ENCODE peak calls at places on chromosomes 1 and 21, in ten cellular contexts. One of them, this sample, is unnamed.

GRCh38 chr1:60299581-60299980 is 226.0 kb upstream of the C1orf87 start:
- DNase-seq in SK-N-SH: no peak
- DNase-seq in suprapubic skin: no peak
- DNase-seq in neural progenitor cell: no peak
- DNase-seq in effector memory CD4-positive, alpha-beta T cell: no peak
- DNase-seq in heart left ventricle: no peak
- DNase-seq in adrenal gland: no peak
- DNase-seq in sigmoid colon: no peak
- DNase-seq in lung: no peak
- DNase-seq in stomach: no peak
- DNase-seq in this sample: no peak

GRCh38 chr1:7476402-7476801 is 294.7 kb upstream of the VAMP3 start:
- DNase-seq in lung: no peak
- DNase-seq in suprapubic skin: no peak
- DNase-seq in stomach: no peak
- DNase-seq in sigmoid colon: no peak
- DNase-seq in adrenal gland: no peak
- DNase-seq in neural progenitor cell: no peak
- DNase-seq in effector memory CD4-positive, alpha-beta T cell: no peak
- DNase-seq in SK-N-SH: no peak
- DNase-seq in heart left ventricle: no peak
- DNase-seq in this sample: no peak

GRCh38 chr1:159790237-159790917 is 9.6 kb downstream of the DUSP23 start:
- DNase-seq in adrenal gland: peak; percentile 26
- DNase-seq in SK-N-SH: peak; percentile 52
- DNase-seq in lung: no peak
- DNase-seq in stomach: no peak
- DNase-seq in sigmoid colon: no peak
- DNase-seq in effector memory CD4-positive, alpha-beta T cell: no peak
- DNase-seq in heart left ventricle: no peak
- DNase-seq in neural progenitor cell: peak; percentile 63
- DNase-seq in suprapubic skin: no peak
- DNase-seq in this sample: no peak

GRCh38 chr1:228364068-228364705 is 42.4 kb downstream of the TRIM11 start:
- DNase-seq in stomach: no peak
- DNase-seq in suprapubic skin: no peak
- DNase-seq in adrenal gland: no peak
- DNase-seq in sigmoid colon: peak; percentile 56
- DNase-seq in heart left ventricle: peak; percentile 56
- DNase-seq in neural progenitor cell: no peak
- DNase-seq in lung: no peak
- DNase-seq in SK-N-SH: no peak
- DNase-seq in effector memory CD4-positive, alpha-beta T cell: no peak
- DNase-seq in this sample: no peak

GRCh38 chr1:231393668-231394067 is 28.4 kb downstream of the EGLN1 start:
- DNase-seq in lung: no peak
- DNase-seq in neural progenitor cell: no peak
- DNase-seq in suprapubic skin: no peak
- DNase-seq in adrenal gland: no peak
- DNase-seq in heart left ventricle: no peak
- DNase-seq in stomach: no peak
- DNase-seq in sigmoid colon: no peak
- DNase-seq in SK-N-SH: peak; percentile 24
- DNase-seq in effector memory CD4-positive, alpha-beta T cell: no peak
- DNase-seq in this sample: no peak

GRCh38 chr1:233269656-233270055 is 25.9 kb downstream of the PCNX2 start:
- DNase-seq in effector memory CD4-positive, alpha-beta T cell: no peak
- DNase-seq in heart left ventricle: no peak
- DNase-seq in sigmoid colon: no peak
- DNase-seq in suprapubic skin: no peak
- DNase-seq in adrenal gland: no peak
- DNase-seq in neural progenitor cell: no peak
- DNase-seq in lung: no peak
- DNase-seq in SK-N-SH: no peak
- DNase-seq in stomach: no peak
- DNase-seq in this sample: no peak

GRCh38 chr1:79859212-79859948 is 852.9 kb upstream of the ADGRL4 start:
- DNase-seq in neural progenitor cell: no peak
- DNase-seq in adrenal gland: no peak
- DNase-seq in effector memory CD4-positive, alpha-beta T cell: no peak
- DNase-seq in stomach: no peak
- DNase-seq in sigmoid colon: no peak
- DNase-seq in lung: no peak
- DNase-seq in heart left ventricle: no peak
- DNase-seq in SK-N-SH: no peak
- DNase-seq in suprapubic skin: no peak
- DNase-seq in this sample: no peak

GRCh38 chr21:46322351-46323226 is 1.1 kb downstream of the C21orf58 start:
- DNase-seq in suprapubic skin: no peak
- DNase-seq in sigmoid colon: no peak
- DNase-seq in effector memory CD4-positive, alpha-beta T cell: no peak
- DNase-seq in neural progenitor cell: peak; percentile 47
- DNase-seq in stomach: no peak
- DNase-seq in SK-N-SH: no peak
- DNase-seq in adrenal gland: peak; percentile 13
- DNase-seq in lung: peak; percentile 31
- DNase-seq in heart left ventricle: no peak
- DNase-seq in this sample: no peak

GRCh38 chr1:94873520-94874351 is 53.2 kb downstream of the CNN3 start:
- DNase-seq in effector memory CD4-positive, alpha-beta T cell: no peak
- DNase-seq in lung: no peak
- DNase-seq in heart left ventricle: no peak
- DNase-seq in adrenal gland: peak; percentile 51
- DNase-seq in sigmoid colon: no peak
- DNase-seq in suprapubic skin: no peak
- DNase-seq in stomach: no peak
- DNase-seq in neural progenitor cell: no peak
- DNase-seq in SK-N-SH: no peak
- DNase-seq in this sample: no peak

GRCh38 chr1:184509105-184509504 is 122.3 kb downstream of the C1orf21 start:
- DNase-seq in SK-N-SH: no peak
- DNase-seq in stomach: no peak
- DNase-seq in sigmoid colon: no peak
- DNase-seq in effector memory CD4-positive, alpha-beta T cell: no peak
- DNase-seq in neural progenitor cell: no peak
- DNase-seq in heart left ventricle: no peak
- DNase-seq in suprapubic skin: no peak
- DNase-seq in adrenal gland: no peak
- DNase-seq in lung: no peak
- DNase-seq in this sample: no peak

GRCh38 chr1:41329662-41330587 is 31.3 kb upstream of the FOXO6 start:
- DNase-seq in adrenal gland: no peak
- DNase-seq in sigmoid colon: no peak
- DNase-seq in neural progenitor cell: no peak
- DNase-seq in SK-N-SH: no peak
- DNase-seq in stomach: no peak
- DNase-seq in suprapubic skin: peak; percentile 41
- DNase-seq in lung: no peak
- DNase-seq in effector memory CD4-positive, alpha-beta T cell: no peak
- DNase-seq in heart left ventricle: no peak
- DNase-seq in this sample: peak; percentile 46

GRCh38 chr21:39756285-39756684 is 11.3 kb downstream of the IGSF5 start:
- DNase-seq in stomach: no peak
- DNase-seq in SK-N-SH: no peak
- DNase-seq in effector memory CD4-positive, alpha-beta T cell: no peak
- DNase-seq in suprapubic skin: no peak
- DNase-seq in sigmoid colon: no peak
- DNase-seq in lung: no peak
- DNase-seq in neural progenitor cell: no peak
- DNase-seq in heart left ventricle: no peak
- DNase-seq in adrenal gland: no peak
- DNase-seq in this sample: no peak

GRCh38 chr1:70043806-70044205 is 161.6 kb downstream of the LRRC40 start:
- DNase-seq in effector memory CD4-positive, alpha-beta T cell: no peak
- DNase-seq in sigmoid colon: no peak
- DNase-seq in neural progenitor cell: no peak
- DNase-seq in adrenal gland: peak; percentile 3
- DNase-seq in SK-N-SH: no peak
- DNase-seq in heart left ventricle: no peak
- DNase-seq in lung: no peak
- DNase-seq in stomach: no peak
- DNase-seq in suprapubic skin: no peak
- DNase-seq in this sample: no peak

GRCh38 chr1:206691604-206692003 is 6.9 kb downstream of the MAPKAPK2 start:
- DNase-seq in stomach: peak; percentile 50
- DNase-seq in suprapubic skin: no peak
- DNase-seq in adrenal gland: peak; percentile 82
- DNase-seq in SK-N-SH: no peak
- DNase-seq in neural progenitor cell: no peak
- DNase-seq in sigmoid colon: peak; percentile 81
- DNase-seq in heart left ventricle: no peak
- DNase-seq in lung: no peak
- DNase-seq in effector memory CD4-positive, alpha-beta T cell: no peak
- DNase-seq in this sample: no peak

GRCh38 chr1:172647110-172647564 is 11.8 kb upstream of the FASLG start:
- DNase-seq in SK-N-SH: no peak
- DNase-seq in lung: no peak
- DNase-seq in sigmoid colon: no peak
- DNase-seq in heart left ventricle: no peak
- DNase-seq in suprapubic skin: no peak
- DNase-seq in adrenal gland: no peak
- DNase-seq in stomach: no peak
- DNase-seq in neural progenitor cell: no peak
- DNase-seq in effector memory CD4-positive, alpha-beta T cell: no peak
- DNase-seq in this sample: no peak

GRCh38 chr1:222081859-222082258 is 340.0 kb upstream of the DUSP10 start:
- DNase-seq in suprapubic skin: no peak
- DNase-seq in stomach: no peak
- DNase-seq in neural progenitor cell: no peak
- DNase-seq in SK-N-SH: no peak
- DNase-seq in adrenal gland: no peak
- DNase-seq in sigmoid colon: no peak
- DNase-seq in effector memory CD4-positive, alpha-beta T cell: no peak
- DNase-seq in heart left ventricle: no peak
- DNase-seq in lung: no peak
- DNase-seq in this sample: no peak

GRCh38 chr1:206556748-206557635 is 49.7 kb downstream of the RASSF5 start:
- DNase-seq in effector memory CD4-positive, alpha-beta T cell: peak; percentile 77
- DNase-seq in sigmoid colon: peak; percentile 85
- DNase-seq in adrenal gland: peak; percentile 86
- DNase-seq in lung: peak; percentile 87
- DNase-seq in suprapubic skin: peak; percentile 88
- DNase-seq in neural progenitor cell: peak; percentile 83
- DNase-seq in SK-N-SH: peak; percentile 87
- DNase-seq in stomach: peak; percentile 82
- DNase-seq in heart left ventricle: peak; percentile 94
- DNase-seq in this sample: peak; percentile 81

DNA sequence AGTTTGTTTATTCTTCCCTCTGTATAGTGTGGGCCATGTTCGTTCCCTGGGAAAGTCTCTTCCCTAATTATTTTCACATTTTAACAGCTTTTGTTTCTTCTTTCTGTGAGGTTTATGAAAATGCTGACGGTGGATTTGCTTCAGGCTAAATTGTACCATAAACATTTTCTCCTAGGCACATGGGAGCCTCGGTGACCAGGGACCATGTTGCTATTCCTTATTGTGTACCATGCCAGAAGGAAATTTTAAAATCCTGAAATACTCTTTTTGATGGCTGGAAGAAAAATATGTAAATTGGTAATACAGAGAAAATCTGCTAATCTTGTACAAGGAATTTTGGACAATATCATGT is 230.1 kb upstream of the JUN start:
- DNase-seq in sigmoid colon: no peak
- DNase-seq in neural progenitor cell: no peak
- DNase-seq in lung: no peak
- DNase-seq in heart left ventricle: no peak
- DNase-seq in adrenal gland: no peak
- DNase-seq in SK-N-SH: no peak
- DNase-seq in stomach: no peak
- DNase-seq in suprapubic skin: no peak
- DNase-seq in effector memory CD4-positive, alpha-beta T cell: no peak
- DNase-seq in this sample: no peak
- H3K4me1 ChIP-seq in sigmoid colon: peaks cover 24% of the 10 kb centered on the region
- H3K4me1 ChIP-seq in neural progenitor cell: peaks cover 17% of the 10 kb centered on the region
- H3K4me1 ChIP-seq in lung: no peaks in the 10 kb centered on the region
- H3K4me1 ChIP-seq in heart left ventricle: peaks cover 33% of the 10 kb centered on the region
- H3K4me1 ChIP-seq in adrenal gland: no peaks in the 10 kb centered on the region
- H3K4me1 ChIP-seq in SK-N-SH: peaks cover 24% of the 10 kb centered on the region
- H3K4me1 ChIP-seq in stomach: peaks cover 14% of the 10 kb centered on the region
- H3K4me1 ChIP-seq in suprapubic skin: peaks cover 32% of the 10 kb centered on the region
- H3K4me1 ChIP-seq in effector memory CD4-positive, alpha-beta T cell: no peaks in the 10 kb centered on the region
- H3K4me1 ChIP-seq in this sample: peaks cover 25% of the 10 kb centered on the region

DNA sequence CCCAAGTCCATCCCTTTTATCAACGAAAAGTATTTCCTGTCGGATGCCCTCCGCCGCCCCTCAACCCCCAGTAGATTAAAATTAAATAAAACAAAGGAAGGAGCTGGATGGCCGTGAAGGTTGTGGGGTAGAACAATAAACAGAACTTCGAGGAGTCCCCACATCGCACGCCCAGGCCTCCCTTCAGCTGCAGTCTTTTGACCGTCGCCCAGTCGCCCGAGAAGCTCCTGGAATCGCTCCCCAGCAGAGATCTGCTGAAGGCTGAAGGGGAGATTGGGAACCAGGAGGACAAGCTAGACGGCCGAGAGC is 905 bp downstream of the BARHL2 start:
- DNase-seq in sigmoid colon: no peak
- DNase-seq in SK-N-SH: no peak
- DNase-seq in adrenal gland: no peak
- DNase-seq in neural progenitor cell: peak; percentile 64
- DNase-seq in suprapubic skin: no peak
- DNase-seq in lung: no peak
- DNase-seq in effector memory CD4-positive, alpha-beta T cell: no peak
- DNase-seq in stomach: no peak
- DNase-seq in heart left ventricle: no peak
- DNase-seq in this sample: no peak
- H3K9me3 ChIP-seq in sigmoid colon: no peaks in the 10 kb centered on the region
- H3K9me3 ChIP-seq in SK-N-SH: no peaks in the 10 kb centered on the region
- H3K9me3 ChIP-seq in adrenal gland: no peaks in the 10 kb centered on the region
- H3K9me3 ChIP-seq in neural progenitor cell: no peaks in the 10 kb centered on the region
- H3K9me3 ChIP-seq in suprapubic skin: no peaks in the 10 kb centered on the region
- H3K9me3 ChIP-seq in lung: no peaks in the 10 kb centered on the region
- H3K9me3 ChIP-seq in effector memory CD4-positive, alpha-beta T cell: peaks cover 15% of the 10 kb centered on the region
- H3K9me3 ChIP-seq in stomach: no peaks in the 10 kb centered on the region
- H3K9me3 ChIP-seq in heart left ventricle: no peaks in the 10 kb centered on the region
- H3K9me3 ChIP-seq in this sample: peaks cover 6% of the 10 kb centered on the region

DNA sequence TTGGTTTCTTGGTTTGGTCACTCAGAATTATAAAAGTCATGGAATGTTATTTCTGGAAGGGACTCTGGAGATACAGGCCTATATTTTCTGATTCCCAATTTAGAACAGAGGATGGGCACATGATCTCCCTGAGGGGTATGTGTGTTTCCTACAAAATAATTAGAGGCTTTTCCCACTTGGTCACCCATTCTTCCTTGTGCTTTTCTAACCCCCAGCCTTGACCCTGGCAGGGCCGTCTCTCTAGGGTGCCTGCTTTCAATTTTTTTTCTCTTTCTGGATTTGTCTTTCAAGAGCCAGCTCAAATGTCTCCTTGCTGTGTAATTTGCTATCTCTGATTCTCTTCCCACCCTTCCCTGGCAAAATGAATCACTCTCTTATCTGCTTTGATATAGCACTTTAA is 131.9 kb downstream of the HLX start:
- DNase-seq in stomach: no peak
- DNase-seq in heart left ventricle: no peak
- DNase-seq in adrenal gland: no peak
- DNase-seq in suprapubic skin: no peak
- DNase-seq in neural progenitor cell: no peak
- DNase-seq in lung: no peak
- DNase-seq in SK-N-SH: no peak
- DNase-seq in sigmoid colon: no peak
- DNase-seq in effector memory CD4-positive, alpha-beta T cell: no peak
- DNase-seq in this sample: no peak
- H3K27ac ChIP-seq in stomach: no peak overlapping the region
- H3K27ac ChIP-seq in heart left ventricle: no peak overlapping the region
- H3K27ac ChIP-seq in adrenal gland: no peak overlapping the region
- H3K27ac ChIP-seq in suprapubic skin: no peak overlapping the region
- H3K27ac ChIP-seq in neural progenitor cell: no peak overlapping the region
- H3K27ac ChIP-seq in lung: no peak overlapping the region
- H3K27ac ChIP-seq in SK-N-SH: no peak overlapping the region
- H3K27ac ChIP-seq in sigmoid colon: no peak overlapping the region
- H3K27ac ChIP-seq in effector memory CD4-positive, alpha-beta T cell: no peak overlapping the region
- H3K27ac ChIP-seq in this sample: no peak overlapping the region

GRCh38 chr21:34580181-34580700 is 34.7 kb downstream of the RCAN1 start:
- DNase-seq in heart left ventricle: no peak
- DNase-seq in stomach: peak; percentile 59
- DNase-seq in lung: no peak
- DNase-seq in SK-N-SH: no peak
- DNase-seq in effector memory CD4-positive, alpha-beta T cell: no peak
- DNase-seq in adrenal gland: peak; percentile 75
- DNase-seq in suprapubic skin: no peak
- DNase-seq in neural progenitor cell: no peak
- DNase-seq in sigmoid colon: no peak
- DNase-seq in this sample: peak; percentile 64
- H3K4me1 ChIP-seq in heart left ventricle: peaks cover 71% of the 10 kb centered on the region
- H3K4me1 ChIP-seq in stomach: peaks cover 9% of the 10 kb centered on the region
- H3K4me1 ChIP-seq in lung: peaks cover 14% of the 10 kb centered on the region
- H3K4me1 ChIP-seq in SK-N-SH: no peaks in the 10 kb centered on the region
- H3K4me1 ChIP-seq in effector memory CD4-positive, alpha-beta T cell: no peaks in the 10 kb centered on the region
- H3K4me1 ChIP-seq in adrenal gland: no peaks in the 10 kb centered on the region
- H3K4me1 ChIP-seq in suprapubic skin: peaks cover 49% of the 10 kb centered on the region
- H3K4me1 ChIP-seq in neural progenitor cell: no peaks in the 10 kb centered on the region
- H3K4me1 ChIP-seq in sigmoid colon: peaks cover 26% of the 10 kb centered on the region
- H3K4me1 ChIP-seq in this sample: no peaks in the 10 kb centered on the region